ENCODE peak calls at places on chromosomes 7 and 10, in eight cellular contexts. E is T follicular helper cell; S is hepatocyte; L is HuH-7.5; Z is brain microvascular endothelial cell; U is NCI-H1048; V is T-cell; X is activated naive CD4-positive, alpha-beta T cell. D is an unnamed sample.

GRCh38 chr7:103764887-103765286 is 224.6 kb downstream of the RELN start:
- DNase-seq in E (no peak), S (no peak), L (no peak), Z (no peak), U (no peak), V (no peak), X (no peak), D (no peak)

GRCh38 chr10:29266641-29267040 is 22.2 kb upstream of the LYZL1 start:
- DNase-seq in E (no peak), S (no peak), L (no peak), Z (peak), U (no peak), V (no peak), X (no peak), D (no peak)

GRCh38 chr10:105725007-105725406 is 1083.9 kb downstream of the SORCS3 start:
- DNase-seq in E (no peak), S (no peak), L (no peak), Z (no peak), U (no peak), V (no peak), X (no peak), D (no peak)

GRCh38 chr7:73433924-73434700 is 534 bp downstream of the FZD9 start:
- DNase-seq in E (no peak), S (no peak), L (peak), Z (no peak), U (peak), V (no peak), X (no peak), D (no peak)

GRCh38 chr7:82623812-82624211 is 180.2 kb upstream of the CACNA2D1 start:
- DNase-seq in E (no peak), S (no peak), L (no peak), Z (no peak), U (no peak), V (no peak), X (no peak), D (no peak)

GRCh38 chr10:71582019-71582418 is 137.6 kb downstream of the C10orf105 start:
- DNase-seq in E (no peak), S (peak), L (no peak), Z (peak), U (no peak), V (no peak), X (no peak), D (no peak)

GRCh38 chr7:139563856-139564255 is 40.4 kb downstream of the CLEC2L start:
- DNase-seq in E (no peak), S (no peak), L (no peak), Z (no peak), U (no peak), V (no peak), X (no peak), D (no peak)

GRCh38 chr7:29269941-29270340 is 75.4 kb downstream of the CHN2 start:
- DNase-seq in E (no peak), S (no peak), L (no peak), Z (no peak), U (no peak), V (no peak), X (no peak), D (no peak)

GRCh38 chr7:134480730-134481129 is 21.8 kb upstream of the AKR1B1 start:
- DNase-seq in E (no peak), S (no peak), L (no peak), Z (peak), U (no peak), V (no peak), X (no peak), D (no peak)

GRCh38 chr10:7054915-7055314 is 355.9 kb downstream of the SFMBT2 start:
- DNase-seq in E (no peak), S (no peak), L (peak), Z (peak), U (no peak), V (no peak), X (no peak), D (no peak)

GRCh38 chr7:124152859-124153692 is 120.2 kb upstream of the TMEM229A start:
- DNase-seq in E (no peak), S (peak), L (peak), Z (peak), U (no peak), V (no peak), X (no peak), D (peak)

GRCh38 chr7:112215787-112216186 is 9.3 kb downstream of the ZNF277 start:
- DNase-seq in E (no peak), S (no peak), L (no peak), Z (no peak), U (no peak), V (no peak), X (no peak), D (no peak)

GRCh38 chr7:5231811-5232484 is 41.9 kb downstream of the WIPI2 start:
- DNase-seq in E (no peak), S (no peak), L (no peak), Z (no peak), U (no peak), V (no peak), X (no peak), D (no peak)

GRCh38 chr7:149125189-149125863 is 798 bp downstream of the ZNF425 start:
- DNase-seq in E (no peak), S (no peak), L (no peak), Z (no peak), U (no peak), V (no peak), X (no peak), D (no peak)

GRCh38 chr7:104553074-104553473 is 224.7 kb downstream of the LHFPL3 start:
- DNase-seq in E (no peak), S (no peak), L (no peak), Z (no peak), U (no peak), V (no peak), X (no peak), D (no peak)

GRCh38 chr7:134022512-134022911 is 104.6 kb upstream of the LRGUK start:
- DNase-seq in E (no peak), S (no peak), L (no peak), Z (no peak), U (no peak), V (no peak), X (no peak), D (no peak)

GRCh38 chr10:15791816-15792524 is 68.3 kb downstream of the MINDY3 start:
- DNase-seq in E (no peak), S (no peak), L (no peak), Z (no peak), U (no peak), V (no peak), X (no peak), D (no peak)

GRCh38 chr10:37812290-37812689 is 45.1 kb downstream of the ZNF248 start:
- DNase-seq in E (no peak), S (no peak), L (no peak), Z (no peak), U (no peak), V (no peak), X (no peak), D (no peak)

GRCh38 chr7:87877641-87878040 is 1.3 kb downstream of the DBF4 start:
- DNase-seq in E (no peak), S (no peak), L (no peak), Z (no peak), U (no peak), V (no peak), X (no peak), D (no peak)

GRCh38 chr10:70858759-70859158 is 29.6 kb downstream of the PCBD1 start:
- DNase-seq in E (no peak), S (no peak), L (no peak), Z (no peak), U (no peak), V (no peak), X (no peak), D (no peak)

GRCh38 chr7:30931161-30931926 is 19.7 kb downstream of the AQP1 start:
- DNase-seq in E (no peak), S (peak), L (no peak), Z (no peak), U (no peak), V (no peak), X (no peak), D (no peak)

GRCh38 chr7:39589323-39590111 is 23.3 kb downstream of the YAE1 start:
- DNase-seq in E (peak), S (peak), L (no peak), Z (peak), U (no peak), V (peak), X (no peak), D (peak)

GRCh38 chr10:97593423-97593822 is 3.9 kb downstream of the C10orf62 start:
- DNase-seq in E (no peak), S (no peak), L (no peak), Z (peak), U (no peak), V (no peak), X (no peak), D (no peak)

GRCh38 chr7:2715341-2716231 is 27.6 kb downstream of the AMZ1 start:
- DNase-seq in E (peak), S (no peak), L (no peak), Z (peak), U (no peak), V (peak), X (no peak), D (no peak)

GRCh38 chr7:27936244-27937102 is 196.5 kb downstream of the TAX1BP1 start:
- DNase-seq in E (no peak), S (no peak), L (no peak), Z (no peak), U (no peak), V (no peak), X (no peak), D (no peak)